ENCODE peak calls at places on chromosomes 4 and X, in six cellular contexts. U is mesendoderm; Z is breast epithelium; H is CD8-positive, alpha-beta T cell; L is CD8-positive, alpha-beta memory T cell; N is Peyer's patch. C is an unnamed sample. For H3K4me1 and H3K36me3, the result is how much of the 10 kb centered on the place peaks cover.

GRCh38 chrX:19272452-19272851 is 71.3 kb upstream of the PDHA1 start:
- DNase-seq in Z (no peak), H (no peak), N (no peak), U (no peak), L (no peak), C (no peak)

GRCh38 chr4:183142566-183143545 is 43.8 kb downstream of the WWC2 start:
- DNase-seq in N (no peak), L (no peak), U (peak), H (no peak), Z (peak), C (no peak)

GRCh38 chr4:38099908-38100407 is 139.8 kb downstream of the PTTG2 start:
- DNase-seq in N (no peak), H (no peak), U (no peak), L (no peak), Z (no peak), C (no peak)

GRCh38 chr4:5619913-5620625 is 88.3 kb downstream of the EVC2 start:
- DNase-seq in H (no peak), L (no peak), N (no peak), Z (no peak), U (no peak), C (no peak)

GRCh38 chr4:154590329-154591006 is at the start of gene FGA:
- DNase-seq in H (no peak), N (no peak), Z (no peak), U (peak), L (no peak), C (no peak)

GRCh38 chr4:130510661-130511060 is 1414.7 kb downstream of the C4orf33 start:
- DNase-seq in L (no peak), N (no peak), Z (no peak), U (no peak), H (no peak), C (no peak)

GRCh38 chr4:56995525-56995924 is 16.8 kb downstream of the POLR2B start:
- DNase-seq in N (no peak), Z (peak), U (no peak), L (no peak), H (no peak), C (no peak)

GRCh38 chrX:40065291-40066046 is 32.3 kb downstream of the BCOR start:
- DNase-seq in Z (no peak), L (no peak), U (no peak), N (no peak), H (no peak), C (no peak)

GRCh38 chr4:188399834-188400233 is 260.6 kb downstream of the TRIML1 start:
- DNase-seq in H (no peak), N (no peak), U (peak), L (no peak), Z (no peak), C (no peak)

GRCh38 chr4:116705466-116705865 is 379.9 kb downstream of the TRAM1L1 start:
- DNase-seq in H (no peak), Z (no peak), L (no peak), U (no peak), N (no peak), C (no peak)

GRCh38 chr4:187826725-187827124 is 168.8 kb upstream of the ZFP42 start:
- DNase-seq in U (peak), N (no peak), Z (no peak), H (no peak), L (no peak), C (no peak)

GRCh38 chrX:9369802-9370291 is 95.0 kb upstream of the TBL1X start:
- DNase-seq in H (no peak), U (no peak), L (no peak), Z (no peak), N (no peak), C (no peak)

GRCh38 chrX:36534900-36535299 is 473.3 kb upstream of the FAM47C start:
- DNase-seq in Z (no peak), H (no peak), N (no peak), U (no peak), L (no peak), C (no peak)

GRCh38 chrX:112636288-112636687 is 43.5 kb downstream of the LHFPL1 start:
- DNase-seq in H (no peak), Z (no peak), U (no peak), L (no peak), N (no peak), C (no peak)

DNA sequence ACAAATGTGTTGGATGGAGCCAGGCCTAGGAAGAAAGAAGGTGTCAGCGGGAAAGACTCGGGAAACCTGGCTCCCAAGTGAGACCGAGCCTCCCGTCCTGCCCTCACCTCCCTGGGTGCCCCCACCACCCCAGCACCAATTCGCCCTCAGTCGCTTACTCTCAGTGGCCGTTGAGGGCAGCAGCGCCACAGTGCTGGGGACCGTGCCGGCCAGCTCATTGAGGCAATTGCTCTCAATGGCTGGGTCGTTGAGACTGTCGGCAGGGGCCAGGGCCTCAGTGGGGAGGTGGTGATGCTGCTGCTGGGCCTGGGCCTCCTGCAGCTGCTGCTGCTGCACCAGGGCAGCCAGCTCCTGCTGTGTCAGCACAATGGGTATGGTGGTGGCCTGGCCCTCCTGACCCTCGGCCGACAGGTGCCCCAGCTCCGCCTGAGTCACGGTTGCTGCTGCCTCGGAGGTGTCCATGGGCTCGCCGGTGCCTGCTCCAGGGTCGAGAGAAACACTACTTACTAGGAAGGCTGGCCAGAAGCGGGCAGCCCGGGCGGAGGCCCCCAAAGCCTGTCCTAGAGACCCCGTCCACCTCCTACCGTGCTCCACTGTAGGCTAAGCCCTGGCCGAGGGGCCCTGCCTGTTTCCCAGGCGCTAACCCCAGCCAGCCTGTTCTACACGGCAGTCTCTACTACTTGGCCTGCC is 7.4 kb upstream of the RENBP start:
- DNase-seq in U (no peak), Z (no peak), N (no peak), H (no peak), L (no peak), C (no peak)
- H3K4me1 ChIP-seq in U (under half), Z (under half), N (under half), H (under half), L (under half), C (under half)

GRCh38 chr4:3513807-3514206 is 18.4 kb downstream of the LRPAP1 start:
- DNase-seq in H (no peak), U (no peak), L (no peak), Z (no peak), N (no peak), C (no peak)
- H3K36me3 ChIP-seq in H (under half), U (under half), L (under half), Z (under half), N (under half), C (half or more)

GRCh38 chr4:2799971-2800690 is 7.2 kb downstream of the SH3BP2 start:
- DNase-seq in Z (no peak), L (no peak), N (peak), H (no peak), U (no peak), C (no peak)

GRCh38 chr4:2799444-2799911 is 6.6 kb downstream of the SH3BP2 start:
- DNase-seq in L (no peak), H (no peak), U (no peak), Z (no peak), N (peak), C (no peak)

GRCh38 chr4:2797188-2797544 is 4.3 kb downstream of the SH3BP2 start:
- DNase-seq in H (no peak), L (no peak), N (peak), U (no peak), Z (no peak), C (no peak)

GRCh38 chr4:2797545-2798305 is 4.8 kb downstream of the SH3BP2 start:
- DNase-seq in N (peak), Z (no peak), L (peak), H (no peak), U (no peak), C (peak)

GRCh38 chr4:2798399-2799301 is 5.8 kb downstream of the SH3BP2 start:
- DNase-seq in Z (peak), U (no peak), H (no peak), L (peak), N (peak), C (peak)
- H3K4me3 ChIP-seq in Z (peak), U (no peak), H (peak), L (peak), N (no peak), C (peak)

DNA sequence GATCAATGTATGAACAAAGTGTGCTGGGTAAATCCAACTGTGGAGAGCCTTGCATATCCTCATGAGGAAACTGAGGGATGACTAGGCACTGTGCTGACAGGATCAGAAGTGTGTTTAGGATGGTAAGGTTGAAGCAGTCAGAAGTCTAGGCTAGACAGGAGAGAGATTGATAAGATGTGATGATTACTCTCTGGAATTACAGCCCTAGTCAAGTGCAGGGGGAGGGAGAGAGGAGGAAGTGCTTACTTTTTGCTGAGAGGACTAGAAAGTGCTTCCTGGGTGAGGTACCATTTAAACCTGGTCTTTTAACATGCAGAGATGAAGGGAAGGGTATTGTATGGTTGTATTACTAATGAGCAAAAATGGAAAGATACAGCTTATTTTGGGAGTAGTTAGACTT is 23.7 kb downstream of the FHIP1A start:
- DNase-seq in H (no peak), Z (no peak), N (no peak), U (no peak), L (no peak), C (no peak)
- H3K4me1 ChIP-seq in H (under half), Z (under half), N (under half), U (under half), L (under half), C (under half)

GRCh38 chr4:98773638-98774037 is 115.2 kb upstream of the TSPAN5 start:
- DNase-seq in U (no peak), L (no peak), H (no peak), N (no peak), Z (no peak), C (no peak)
- H3K36me3 ChIP-seq in U (under half), L (under half), H (under half), N (under half), Z (under half), C (under half)

GRCh38 chr4:74464291-74464690 is 19.4 kb downstream of the AREG start:
- DNase-seq in H (no peak), N (no peak), Z (no peak), L (no peak), U (no peak), C (no peak)
- H3K4me3 ChIP-seq in H (no peak), N (no peak), Z (no peak), L (no peak), U (no peak), C (no peak)

C was measured in CD4-positive, CD25-positive, alpha-beta regulatory T cell.